ENCODE peak calls at places on chromosomes 6 and 20, in six cellular contexts. One of them, this sample, is unnamed.

GRCh38 chr6:166025149-166025898 is 142.3 kb downstream of the TBXT start:
- DNase-seq in WTC11: no peak
- DNase-seq in NCI-H460: no peak
- DNase-seq in T-helper 1 cell: no peak
- DNase-seq in activated CD8-positive, alpha-beta memory T cell treated with anti-CD3 and anti-CD28 coated beads for 1 hour: no peak
- DNase-seq in lung: no peak
- DNase-seq in this sample: no peak

GRCh38 chr6:31792741-31793140 is 2.8 kb downstream of the VARS1 start:
- DNase-seq in activated CD8-positive, alpha-beta memory T cell treated with anti-CD3 and anti-CD28 coated beads for 1 hour: no peak
- DNase-seq in lung: no peak
- DNase-seq in NCI-H460: no peak
- DNase-seq in WTC11: no peak
- DNase-seq in T-helper 1 cell: no peak
- DNase-seq in this sample: no peak

GRCh38 chr6:136506124-136506799 is 44.0 kb downstream of the MAP7 start:
- DNase-seq in T-helper 1 cell: no peak
- DNase-seq in WTC11: no peak
- DNase-seq in lung: no peak
- DNase-seq in activated CD8-positive, alpha-beta memory T cell treated with anti-CD3 and anti-CD28 coated beads for 1 hour: no peak
- DNase-seq in NCI-H460: no peak
- DNase-seq in this sample: no peak

GRCh38 chr20:50729925-50730764 is 1.2 kb upstream of the PARD6B start:
- DNase-seq in WTC11: no peak
- DNase-seq in lung: no peak
- DNase-seq in T-helper 1 cell: peak
- DNase-seq in activated CD8-positive, alpha-beta memory T cell treated with anti-CD3 and anti-CD28 coated beads for 1 hour: no peak
- DNase-seq in NCI-H460: no peak
- DNase-seq in this sample: no peak

GRCh38 chr6:144953552-144954240 is 668.6 kb downstream of the UTRN start:
- DNase-seq in NCI-H460: no peak
- DNase-seq in activated CD8-positive, alpha-beta memory T cell treated with anti-CD3 and anti-CD28 coated beads for 1 hour: no peak
- DNase-seq in T-helper 1 cell: no peak
- DNase-seq in lung: no peak
- DNase-seq in WTC11: no peak
- DNase-seq in this sample: no peak

GRCh38 chr20:17761612-17762011 is 61.8 kb downstream of the BANF2 start:
- DNase-seq in NCI-H460: no peak
- DNase-seq in T-helper 1 cell: no peak
- DNase-seq in activated CD8-positive, alpha-beta memory T cell treated with anti-CD3 and anti-CD28 coated beads for 1 hour: no peak
- DNase-seq in WTC11: no peak
- DNase-seq in lung: no peak
- DNase-seq in this sample: no peak

GRCh38 chr20:8301655-8302054 is 169.6 kb downstream of the PLCB1 start:
- DNase-seq in activated CD8-positive, alpha-beta memory T cell treated with anti-CD3 and anti-CD28 coated beads for 1 hour: no peak
- DNase-seq in lung: no peak
- DNase-seq in T-helper 1 cell: no peak
- DNase-seq in NCI-H460: no peak
- DNase-seq in WTC11: no peak
- DNase-seq in this sample: no peak

GRCh38 chr6:10398439-10399218 is 16.2 kb downstream of the TFAP2A start:
- DNase-seq in activated CD8-positive, alpha-beta memory T cell treated with anti-CD3 and anti-CD28 coated beads for 1 hour: no peak
- DNase-seq in NCI-H460: no peak
- DNase-seq in WTC11: no peak
- DNase-seq in lung: no peak
- DNase-seq in T-helper 1 cell: no peak
- DNase-seq in this sample: no peak

GRCh38 chr6:63615590-63615989 is 20.0 kb upstream of the PHF3 start:
- DNase-seq in T-helper 1 cell: no peak
- DNase-seq in lung: no peak
- DNase-seq in WTC11: no peak
- DNase-seq in NCI-H460: no peak
- DNase-seq in activated CD8-positive, alpha-beta memory T cell treated with anti-CD3 and anti-CD28 coated beads for 1 hour: no peak
- DNase-seq in this sample: no peak

GRCh38 chr20:10366898-10367419 is 67.1 kb downstream of the MKKS start:
- DNase-seq in WTC11: no peak
- DNase-seq in NCI-H460: no peak
- DNase-seq in T-helper 1 cell: no peak
- DNase-seq in activated CD8-positive, alpha-beta memory T cell treated with anti-CD3 and anti-CD28 coated beads for 1 hour: no peak
- DNase-seq in lung: no peak
- DNase-seq in this sample: no peak

GRCh38 chr6:42028234-42029061 is 21.9 kb upstream of the TAF8 start:
- DNase-seq in T-helper 1 cell: no peak
- DNase-seq in lung: peak
- DNase-seq in NCI-H460: peak
- DNase-seq in WTC11: no peak
- DNase-seq in activated CD8-positive, alpha-beta memory T cell treated with anti-CD3 and anti-CD28 coated beads for 1 hour: no peak
- DNase-seq in this sample: no peak

GRCh38 chr20:47905628-47906487 is 120.6 kb upstream of the SULF2 start:
- DNase-seq in NCI-H460: no peak
- DNase-seq in WTC11: no peak
- DNase-seq in T-helper 1 cell: no peak
- DNase-seq in lung: no peak
- DNase-seq in activated CD8-positive, alpha-beta memory T cell treated with anti-CD3 and anti-CD28 coated beads for 1 hour: no peak
- DNase-seq in this sample: no peak

GRCh38 chr6:2794171-2794730 is 29.1 kb downstream of the WRNIP1 start:
- DNase-seq in NCI-H460: no peak
- DNase-seq in WTC11: no peak
- DNase-seq in activated CD8-positive, alpha-beta memory T cell treated with anti-CD3 and anti-CD28 coated beads for 1 hour: no peak
- DNase-seq in lung: no peak
- DNase-seq in T-helper 1 cell: no peak
- DNase-seq in this sample: no peak

GRCh38 chr6:45310118-45310788 is 17.9 kb upstream of the RUNX2 start:
- DNase-seq in WTC11: peak
- DNase-seq in activated CD8-positive, alpha-beta memory T cell treated with anti-CD3 and anti-CD28 coated beads for 1 hour: peak
- DNase-seq in NCI-H460: no peak
- DNase-seq in lung: no peak
- DNase-seq in T-helper 1 cell: peak
- DNase-seq in this sample: no peak

GRCh38 chr6:41424370-41425058 is 89.1 kb downstream of the NCR2 start:
- DNase-seq in NCI-H460: peak
- DNase-seq in WTC11: peak
- DNase-seq in activated CD8-positive, alpha-beta memory T cell treated with anti-CD3 and anti-CD28 coated beads for 1 hour: peak
- DNase-seq in lung: peak
- DNase-seq in T-helper 1 cell: peak
- DNase-seq in this sample: peak

GRCh38 chr6:41430875-41431274 is 95.5 kb downstream of the NCR2 start:
- DNase-seq in lung: no peak
- DNase-seq in T-helper 1 cell: no peak
- DNase-seq in WTC11: no peak
- DNase-seq in activated CD8-positive, alpha-beta memory T cell treated with anti-CD3 and anti-CD28 coated beads for 1 hour: no peak
- DNase-seq in NCI-H460: peak
- DNase-seq in this sample: no peak

GRCh38 chr20:10076126-10077080 is 41.6 kb downstream of the ANKEF1 start:
- DNase-seq in T-helper 1 cell: no peak
- DNase-seq in lung: no peak
- DNase-seq in WTC11: no peak
- DNase-seq in activated CD8-positive, alpha-beta memory T cell treated with anti-CD3 and anti-CD28 coated beads for 1 hour: no peak
- DNase-seq in NCI-H460: no peak
- DNase-seq in this sample: no peak

GRCh38 chr6:122799916-122800701 is 11.1 kb downstream of the SMPDL3A start:
- DNase-seq in T-helper 1 cell: no peak
- DNase-seq in lung: no peak
- DNase-seq in WTC11: no peak
- DNase-seq in NCI-H460: no peak
- DNase-seq in activated CD8-positive, alpha-beta memory T cell treated with anti-CD3 and anti-CD28 coated beads for 1 hour: no peak
- DNase-seq in this sample: no peak

GRCh38 chr6:144921206-144921975 is 636.3 kb downstream of the UTRN start:
- DNase-seq in WTC11: no peak
- DNase-seq in T-helper 1 cell: no peak
- DNase-seq in activated CD8-positive, alpha-beta memory T cell treated with anti-CD3 and anti-CD28 coated beads for 1 hour: no peak
- DNase-seq in NCI-H460: no peak
- DNase-seq in lung: no peak
- DNase-seq in this sample: no peak

GRCh38 chr20:44572551-44573500 is 9.6 kb upstream of the PKIG start:
- DNase-seq in activated CD8-positive, alpha-beta memory T cell treated with anti-CD3 and anti-CD28 coated beads for 1 hour: no peak
- DNase-seq in T-helper 1 cell: no peak
- DNase-seq in lung: no peak
- DNase-seq in NCI-H460: peak
- DNase-seq in WTC11: no peak
- DNase-seq in this sample: peak

GRCh38 chr20:6104493-6105188 is 18.2 kb downstream of the FERMT1 start:
- DNase-seq in T-helper 1 cell: no peak
- DNase-seq in WTC11: no peak
- DNase-seq in lung: no peak
- DNase-seq in activated CD8-positive, alpha-beta memory T cell treated with anti-CD3 and anti-CD28 coated beads for 1 hour: no peak
- DNase-seq in NCI-H460: no peak
- DNase-seq in this sample: no peak

GRCh38 chr6:20366082-20366834 is 35.4 kb upstream of the E2F3 start:
- DNase-seq in WTC11: no peak
- DNase-seq in T-helper 1 cell: peak
- DNase-seq in activated CD8-positive, alpha-beta memory T cell treated with anti-CD3 and anti-CD28 coated beads for 1 hour: peak
- DNase-seq in NCI-H460: no peak
- DNase-seq in lung: no peak
- DNase-seq in this sample: no peak

GRCh38 chr6:5025911-5026819 is 22.3 kb upstream of the RPP40 start:
- DNase-seq in T-helper 1 cell: no peak
- DNase-seq in activated CD8-positive, alpha-beta memory T cell treated with anti-CD3 and anti-CD28 coated beads for 1 hour: no peak
- DNase-seq in lung: no peak
- DNase-seq in NCI-H460: no peak
- DNase-seq in WTC11: peak
- DNase-seq in this sample: peak

GRCh38 chr20:53708129-53708968 is 114.7 kb upstream of the ZNF217 start:
- DNase-seq in lung: no peak
- DNase-seq in NCI-H460: no peak
- DNase-seq in WTC11: no peak
- DNase-seq in T-helper 1 cell: no peak
- DNase-seq in activated CD8-positive, alpha-beta memory T cell treated with anti-CD3 and anti-CD28 coated beads for 1 hour: no peak
- DNase-seq in this sample: no peak

GRCh38 chr6:84035484-84035883 is 1.9 kb downstream of the MRAP2 start:
- DNase-seq in lung: no peak
- DNase-seq in WTC11: no peak
- DNase-seq in T-helper 1 cell: no peak
- DNase-seq in NCI-H460: no peak
- DNase-seq in activated CD8-positive, alpha-beta memory T cell treated with anti-CD3 and anti-CD28 coated beads for 1 hour: no peak
- DNase-seq in this sample: no peak

This sample was measured in caudate nucleus.